ENCODE peak calls at places on chromosome 5, in seven cellular contexts. Q is body of pancreas; Y is prostate gland; L is CD8-positive, alpha-beta T cell; S is heart left ventricle; O is hepatocyte; Z is gastrocnemius medialis. W is an unnamed sample. For H3K36me3 and H3K4me1, the result is how much of the 10 kb centered on the place peaks cover.

GRCh38 chr5:68220260-68220659 is 4.7 kb downstream of the PIK3R1 start:
- DNase-seq in Q (no peak), Y (no peak), L (no peak), S (no peak), O (no peak), Z (no peak), W (no peak)

GRCh38 chr5:147522435-147522834 is 12.6 kb upstream of the DPYSL3 start:
- DNase-seq in Q (no peak), Y (no peak), L (no peak), S (no peak), O (no peak), Z (no peak), W (no peak)

GRCh38 chr5:135315394-135315793 is 83.6 kb downstream of the MACROH2A1 start:
- DNase-seq in Q (no peak), Y (no peak), L (no peak), S (no peak), O (no peak), Z (no peak), W (no peak)

GRCh38 chr5:145056805-145057204 is 778.3 kb downstream of the PRELID2 start:
- DNase-seq in Q (no peak), Y (no peak), L (no peak), S (no peak), O (no peak), Z (no peak), W (no peak)

GRCh38 chr5:115894342-115894741 is 52.6 kb downstream of the AP3S1 start:
- DNase-seq in Q (no peak), Y (no peak), L (no peak), S (no peak), O (no peak), Z (no peak), W (no peak)

GRCh38 chr5:174064171-174064570 is 18.7 kb downstream of the NSG2 start:
- DNase-seq in Q (no peak), Y (no peak), L (no peak), S (no peak), O (no peak), Z (no peak), W (no peak)

GRCh38 chr5:102638912-102639652 is 116.0 kb upstream of the PAM start:
- DNase-seq in Q (no peak), Y (no peak), L (no peak), S (peak), O (no peak), Z (no peak), W (no peak)

GRCh38 chr5:144275329-144275728 is 104.7 kb downstream of the KCTD16 start:
- DNase-seq in Q (no peak), Y (no peak), L (no peak), S (no peak), O (no peak), Z (no peak), W (no peak)

GRCh38 chr5:167582916-167583315 is 708.5 kb upstream of the WWC1 start:
- DNase-seq in Q (no peak), Y (no peak), L (no peak), S (no peak), O (no peak), Z (no peak), W (no peak)

GRCh38 chr5:176441921-176442323 is 6.3 kb upstream of the FAF2 start:
- DNase-seq in Q (no peak), Y (no peak), L (no peak), S (no peak), O (no peak), Z (no peak), W (no peak)

GRCh38 chr5:100676807-100677631 is 141.8 kb downstream of the FAM174A start:
- DNase-seq in Q (no peak), Y (no peak), L (no peak), S (no peak), O (no peak), Z (no peak), W (no peak)

GRCh38 chr5:60374409-60374808 is 325.6 kb downstream of the DEPDC1B start:
- DNase-seq in Q (no peak), Y (no peak), L (no peak), S (no peak), O (no peak), Z (no peak), W (no peak)

GRCh38 chr5:3590967-3591900 is 4.4 kb upstream of the IRX1 start:
- DNase-seq in Q (no peak), Y (no peak), L (no peak), S (no peak), O (no peak), Z (no peak), W (no peak)
- H3K4me3 ChIP-seq in Q (no peak), Y (no peak), L (no peak), S (peak), O (no peak), Z (no peak), W (no peak)

GRCh38 chr5:87399720-87400119 is 13.0 kb downstream of the CCNH start:
- DNase-seq in Q (no peak), Y (no peak), L (no peak), S (no peak), O (no peak), Z (no peak), W (no peak)
- H3K36me3 ChIP-seq in Q (under half), Y (under half), L (under half), S (under half), O (under half), Z (under half), W (under half)

DNA sequence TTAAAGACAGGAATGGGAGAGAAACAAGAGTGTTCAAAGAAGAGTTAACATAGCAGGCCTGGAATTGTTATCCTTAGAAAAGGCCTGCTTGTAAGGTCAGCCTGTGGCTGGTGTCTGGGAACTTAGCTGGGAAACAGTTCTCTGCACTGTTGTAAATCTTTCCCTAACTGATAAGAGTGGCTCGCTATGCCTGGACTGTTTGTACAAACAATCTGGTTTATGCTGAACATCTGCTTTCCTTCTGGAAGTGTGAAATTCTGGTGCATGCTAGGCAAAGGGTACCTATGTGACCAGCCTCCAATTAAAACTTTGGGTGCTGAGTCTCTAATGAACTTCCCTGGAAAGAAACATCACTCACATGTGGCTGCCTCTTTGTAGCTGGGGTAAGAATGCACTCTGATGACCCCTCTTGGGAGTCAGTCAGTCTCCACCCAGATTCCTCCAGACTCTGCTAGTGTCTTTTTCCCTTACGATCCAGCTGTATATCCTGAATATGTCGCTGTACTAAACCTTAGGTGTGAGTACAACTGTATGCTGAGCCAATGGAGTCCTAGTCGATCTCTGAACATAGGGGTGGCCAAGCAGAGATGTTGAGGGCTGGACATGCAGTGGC is 16.5 kb downstream of the SPARC start:
- DNase-seq in Q (no peak), Y (no peak), L (no peak), S (no peak), O (peak), Z (no peak), W (no peak)
- H3K4me1 ChIP-seq in Q (under half), Y (under half), L (under half), S (half or more), O (under half), Z (under half), W (under half)

GRCh38 chr5:149144637-149145036 is 3.3 kb downstream of the ABLIM3 start:
- DNase-seq in Q (no peak), Y (no peak), L (no peak), S (no peak), O (no peak), Z (no peak), W (no peak)
- H3K4me3 ChIP-seq in Q (no peak), Y (no peak), L (no peak), S (peak), O (no peak), Z (peak), W (no peak)

DNA sequence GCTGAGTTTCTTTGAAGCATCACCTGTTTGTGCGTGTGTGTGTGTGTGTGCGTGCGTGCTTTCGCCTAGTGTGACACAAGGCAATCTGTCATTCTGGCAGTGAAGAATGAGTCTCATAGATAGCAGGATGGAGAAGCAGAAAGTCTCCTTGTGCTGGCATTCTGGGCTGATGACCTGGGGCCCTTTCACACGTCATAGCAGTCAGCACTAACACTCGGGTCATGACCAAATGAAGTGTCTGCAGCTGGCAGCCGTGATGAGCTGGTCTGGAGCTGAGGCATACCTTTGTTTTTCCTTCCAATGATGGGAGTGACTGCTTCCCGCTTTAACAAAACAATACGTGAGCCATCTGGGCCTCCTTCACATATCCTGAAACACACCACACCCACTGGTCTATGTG is 88.6 kb downstream of the SREK1 start:
- DNase-seq in Q (no peak), Y (no peak), L (no peak), S (no peak), O (no peak), Z (no peak), W (no peak)
- H3K36me3 ChIP-seq in Q (under half), Y (under half), L (under half), S (under half), O (under half), Z (under half), W (under half)

GRCh38 chr5:169289520-169289919 is 11.4 kb downstream of the SLIT3 start:
- DNase-seq in Q (no peak), Y (no peak), L (no peak), S (no peak), O (no peak), Z (no peak), W (no peak)

GRCh38 chr5:169288066-169288753 is 12.7 kb downstream of the SLIT3 start:
- DNase-seq in Q (no peak), Y (no peak), L (no peak), S (no peak), O (no peak), Z (no peak), W (no peak)

GRCh38 chr5:169283887-169284286 is 17.1 kb downstream of the SLIT3 start:
- DNase-seq in Q (no peak), Y (no peak), L (no peak), S (no peak), O (no peak), Z (no peak), W (no peak)

GRCh38 chr5:169287529-169287928 is 13.4 kb downstream of the SLIT3 start:
- DNase-seq in Q (no peak), Y (no peak), L (no peak), S (no peak), O (no peak), Z (no peak), W (no peak)

DNA sequence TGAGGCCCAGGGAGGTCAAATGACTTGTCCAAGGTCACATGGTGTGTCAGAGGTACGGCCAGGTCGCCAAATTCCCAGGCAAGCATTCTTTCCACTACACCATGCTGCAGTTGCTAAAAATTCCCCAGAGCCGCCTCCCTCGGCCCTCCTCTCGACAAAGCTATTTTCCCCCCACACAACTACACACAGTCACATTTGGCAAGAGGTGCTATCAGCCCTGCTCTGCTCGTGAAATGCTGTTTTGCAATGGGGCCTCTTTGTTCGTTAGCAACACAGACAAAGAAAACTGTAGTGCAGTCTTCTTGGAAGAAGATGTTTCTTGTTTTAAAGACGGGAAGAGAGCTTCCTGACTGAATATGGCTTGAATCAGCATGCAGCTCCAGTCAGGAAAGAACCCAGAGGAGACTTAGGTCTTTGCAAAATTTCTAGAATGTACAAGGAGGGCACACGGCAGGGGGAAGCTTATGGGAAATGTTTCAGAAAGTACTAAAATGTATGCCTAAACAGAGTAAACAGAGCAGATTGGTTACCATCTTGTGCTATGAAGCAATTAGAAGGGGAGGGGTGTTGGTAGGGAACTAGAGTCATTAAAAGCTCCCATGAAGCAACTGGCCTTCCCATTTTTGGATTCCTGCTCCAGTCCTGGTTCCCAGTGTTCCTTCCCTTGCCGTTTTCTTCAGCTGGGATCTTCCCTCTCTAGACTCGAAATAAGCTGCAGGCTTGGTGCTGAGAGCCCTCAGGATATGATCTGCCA is 14.2 kb downstream of the SLIT3 start:
- DNase-seq in Q (peak), Y (no peak), L (no peak), S (peak), O (no peak), Z (no peak), W (no peak)
- H3K4me1 ChIP-seq in Q (under half), Y (under half), L (under half), S (under half), O (under half), Z (under half), W (under half)

GRCh38 chr5:139121120-139121519 is 77.0 kb downstream of the SIL1 start:
- DNase-seq in Q (no peak), Y (no peak), L (no peak), S (no peak), O (no peak), Z (no peak), W (no peak)
- H3K4me3 ChIP-seq in Q (no peak), Y (no peak), L (no peak), S (no peak), O (no peak), Z (no peak), W (no peak)

GRCh38 chr5:36179950-36180349 is 28.0 kb downstream of the SKP2 start:
- DNase-seq in Q (no peak), Y (no peak), L (no peak), S (no peak), O (no peak), Z (no peak), W (no peak)
- H3K36me3 ChIP-seq in Q (under half), Y (under half), L (under half), S (under half), O (under half), Z (under half), W (under half)